ENCODE peak calls at places on chromosomes 6 and 20, in seven cellular contexts. U, P, J, V, R, L and X are unnamed samples.

GRCh38 chr20:10427060-10427692 is 6.8 kb downstream of the MKKS start:
- DNase-seq in U (peak; percentile 69), P (peak; percentile 22), J (peak; percentile 40), V (peak; percentile 79), R (peak; percentile 56), L (peak; percentile 36), X (peak; percentile 65)

GRCh38 chr20:2871111-2871465 is 2.2 kb upstream of the PTPRA start:
- DNase-seq in U (no peak), P (no peak), J (no peak), V (peak; percentile 31), R (no peak), L (no peak), X (peak; percentile 18)

GRCh38 chr6:117591405-117591804 is 10.9 kb downstream of the GOPC start:
- DNase-seq in U (peak; percentile 20), P (no peak), J (no peak), V (no peak), R (no peak), L (no peak), X (no peak)

GRCh38 chr6:10617008-10617696 is 77.3 kb downstream of the C6orf52 start:
- DNase-seq in U (no peak), P (no peak), J (no peak), V (no peak), R (no peak), L (no peak), X (no peak)

GRCh38 chr20:49372095-49372734 is 94.4 kb upstream of the ZNFX1 start:
- DNase-seq in U (no peak), P (no peak), J (no peak), V (no peak), R (no peak), L (no peak), X (peak; percentile 57)

GRCh38 chr6:161169690-161170089 is 104.2 kb downstream of the AGPAT4 start:
- DNase-seq in U (peak; percentile 81), P (no peak), J (peak; percentile 44), V (peak; percentile 14), R (peak; percentile 10), L (peak; percentile 47), X (peak; percentile 95)

GRCh38 chr6:17871836-17872235 is 115.6 kb downstream of the KIF13A start:
- DNase-seq in U (no peak), P (no peak), J (no peak), V (no peak), R (no peak), L (no peak), X (no peak)

GRCh38 chr6:53327017-53327395 is 21.7 kb downstream of the ELOVL5 start:
- DNase-seq in U (no peak), P (no peak), J (no peak), V (no peak), R (no peak), L (no peak), X (peak; percentile 38)

GRCh38 chr20:33394718-33395117 is 6.6 kb downstream of the CDK5RAP1 start:
- DNase-seq in U (no peak), P (no peak), J (no peak), V (no peak), R (no peak), L (no peak), X (no peak)

GRCh38 chr6:17863971-17864754 is 123.3 kb downstream of the KIF13A start:
- DNase-seq in U (peak; percentile 77), P (no peak), J (no peak), V (no peak), R (no peak), L (no peak), X (no peak)

GRCh38 chr6:119484598-119484997 is 135.0 kb upstream of the MAN1A1 start:
- DNase-seq in U (peak; percentile 75), P (no peak), J (no peak), V (peak; percentile 12), R (no peak), L (no peak), X (no peak)

GRCh38 chr6:127129281-127129680 is 10.8 kb downstream of the RSPO3 start:
- DNase-seq in U (no peak), P (no peak), J (no peak), V (no peak), R (no peak), L (no peak), X (no peak)

GRCh38 chr6:145731432-145731831 is 3.9 kb downstream of the EPM2A start:
- DNase-seq in U (no peak), P (no peak), J (no peak), V (no peak), R (no peak), L (no peak), X (no peak)

GRCh38 chr6:111980168-111980567 is 73.7 kb upstream of the CCN6 start:
- DNase-seq in U (no peak), P (no peak), J (no peak), V (no peak), R (no peak), L (no peak), X (no peak)

GRCh38 chr20:35627121-35627520 is 11.5 kb downstream of the SPAG4 start:
- DNase-seq in U (no peak), P (no peak), J (no peak), V (no peak), R (no peak), L (no peak), X (no peak)

GRCh38 chr20:57092900-57093238 is 173.6 kb downstream of the BMP7 start:
- DNase-seq in U (no peak), P (no peak), J (no peak), V (no peak), R (no peak), L (no peak), X (no peak)

GRCh38 chr6:139449611-139450000 is 75.2 kb upstream of the CITED2 start:
- DNase-seq in U (no peak), P (no peak), J (no peak), V (no peak), R (no peak), L (no peak), X (no peak)

GRCh38 chr6:23089981-23090380 is 520.6 kb downstream of the HDGFL1 start:
- DNase-seq in U (no peak), P (no peak), J (no peak), V (no peak), R (no peak), L (no peak), X (no peak)

GRCh38 chr6:95686272-95686671 is 108.9 kb downstream of the MANEA start:
- DNase-seq in U (no peak), P (no peak), J (no peak), V (no peak), R (no peak), L (no peak), X (no peak)

GRCh38 chr20:16944753-16945152 is 196.6 kb downstream of the OTOR start:
- DNase-seq in U (no peak), P (no peak), J (no peak), V (no peak), R (peak; percentile 15), L (no peak), X (peak; percentile 10)

GRCh38 chr6:108587258-108588059 is 26.7 kb downstream of the FOXO3 start:
- DNase-seq in U (peak; percentile 87), P (no peak), J (no peak), V (no peak), R (no peak), L (no peak), X (no peak)

GRCh38 chr20:19249515-19249914 is 37.1 kb downstream of the SLC24A3 start:
- DNase-seq in U (no peak), P (no peak), J (no peak), V (peak; percentile 28), R (no peak), L (no peak), X (peak; percentile 27)

GRCh38 chr6:84227044-84227433 is 404 bp downstream of the CEP162 start:
- DNase-seq in U (no peak), P (no peak), J (no peak), V (peak; percentile 47), R (peak; percentile 54), L (no peak), X (peak; percentile 69)

GRCh38 chr20:63968928-63969760 is 586 bp downstream of the ZNF512B start:
- DNase-seq in U (no peak), P (peak; percentile 34), J (no peak), V (peak; percentile 54), R (no peak), L (no peak), X (peak; percentile 61)

GRCh38 chr20:49281059-49281912 is 3.4 kb upstream of the ZNFX1 start:
- DNase-seq in U (peak; percentile 38), P (no peak), J (no peak), V (peak; percentile 82), R (peak; percentile 67), L (no peak), X (no peak)

GRCh38 chr6:84681693-84682326 is 82.6 kb downstream of the TBX18 start:
- DNase-seq in U (no peak), P (no peak), J (no peak), V (peak; percentile 68), R (no peak), L (no peak), X (no peak)

GRCh38 chr6:121436966-121437756 is 1.7 kb downstream of the GJA1 start:
- DNase-seq in U (peak; percentile 48), P (no peak), J (no peak), V (peak; percentile 21), R (peak; percentile 42), L (no peak), X (peak; percentile 86)

GRCh38 chr6:3226422-3227362 is 761 bp downstream of the TUBB2B start:
- DNase-seq in U (no peak), P (no peak), J (no peak), V (peak; percentile 74), R (peak; percentile 85), L (peak; percentile 25), X (peak; percentile 73)

GRCh38 chr6:122804962-122805499 is 16.0 kb downstream of the SMPDL3A start:
- DNase-seq in U (no peak), P (no peak), J (no peak), V (no peak), R (no peak), L (no peak), X (no peak)

GRCh38 chr20:50776122-50776795 is 18.6 kb upstream of the BCAS4 start:
- DNase-seq in U (no peak), P (no peak), J (no peak), V (no peak), R (peak; percentile 13), L (no peak), X (peak; percentile 42)

GRCh38 chr6:123415844-123416468 is 220.8 kb downstream of the TRDN start:
- DNase-seq in U (peak; percentile 52), P (no peak), J (peak; percentile 52), V (peak; percentile 73), R (peak; percentile 84), L (peak; percentile 46), X (peak; percentile 87)